ENCODE peak calls at places on chromosomes 3 and 15, in four cellular contexts. One of them, this sample, is unnamed.

GRCh38 chr15:96041982-96042733 is 288.3 kb upstream of the NR2F2 start:
- DNase-seq in GM06990: no peak
- DNase-seq in cardiac fibroblast: no peak
- DNase-seq in A172: no peak
- DNase-seq in this sample: no peak

GRCh38 chr15:85733415-85733814 is 61.3 kb downstream of the KLHL25 start:
- DNase-seq in GM06990: no peak
- DNase-seq in cardiac fibroblast: no peak
- DNase-seq in A172: no peak
- DNase-seq in this sample: no peak

GRCh38 chr3:170426240-170426797 is 7.7 kb downstream of the CLDN11 start:
- DNase-seq in GM06990: no peak
- DNase-seq in cardiac fibroblast: no peak
- DNase-seq in A172: no peak
- DNase-seq in this sample: no peak

GRCh38 chr3:103963599-103963998 is 1403.1 kb upstream of the ALCAM start:
- DNase-seq in GM06990: no peak
- DNase-seq in cardiac fibroblast: no peak
- DNase-seq in A172: no peak
- DNase-seq in this sample: no peak

GRCh38 chr3:197883541-197883940 is 66.4 kb upstream of the RPL35A start:
- DNase-seq in GM06990: no peak
- DNase-seq in cardiac fibroblast: no peak
- DNase-seq in A172: no peak
- DNase-seq in this sample: no peak

GRCh38 chr3:126419151-126419703 is 24.5 kb downstream of the CFAP100 start:
- DNase-seq in GM06990: no peak
- DNase-seq in cardiac fibroblast: no peak
- DNase-seq in A172: no peak
- DNase-seq in this sample: no peak

GRCh38 chr3:168996622-168997021 is 666.9 kb downstream of the MECOM start:
- DNase-seq in GM06990: no peak
- DNase-seq in cardiac fibroblast: peak; percentile 11
- DNase-seq in A172: no peak
- DNase-seq in this sample: no peak

GRCh38 chr15:46408312-46408711 is 773.5 kb downstream of the SQOR start:
- DNase-seq in GM06990: no peak
- DNase-seq in cardiac fibroblast: no peak
- DNase-seq in A172: no peak
- DNase-seq in this sample: no peak

GRCh38 chr15:76973906-76974305 is 21.0 kb upstream of the PSTPIP1 start:
- DNase-seq in GM06990: no peak
- DNase-seq in cardiac fibroblast: no peak
- DNase-seq in A172: no peak
- DNase-seq in this sample: no peak

GRCh38 chr3:66276705-66277274 is 56.0 kb downstream of the SLC25A26 start:
- DNase-seq in GM06990: no peak
- DNase-seq in cardiac fibroblast: peak; percentile 88
- DNase-seq in A172: peak; percentile 52
- DNase-seq in this sample: peak; percentile 55

GRCh38 chr3:45163481-45163880 is 17.3 kb upstream of the CDCP1 start:
- DNase-seq in GM06990: peak; percentile 10
- DNase-seq in cardiac fibroblast: no peak
- DNase-seq in A172: no peak
- DNase-seq in this sample: no peak

GRCh38 chr3:126435456-126436315 is 40.0 kb downstream of the ZXDC start:
- DNase-seq in GM06990: no peak
- DNase-seq in cardiac fibroblast: no peak
- DNase-seq in A172: no peak
- DNase-seq in this sample: no peak

GRCh38 chr3:16066975-16067374 is 107.5 kb upstream of the GALNT15 start:
- DNase-seq in GM06990: no peak
- DNase-seq in cardiac fibroblast: peak; percentile 88
- DNase-seq in A172: peak; percentile 46
- DNase-seq in this sample: peak; percentile 39

GRCh38 chr3:32261545-32261944 is 23.1 kb downstream of the CMTM8 start:
- DNase-seq in GM06990: no peak
- DNase-seq in cardiac fibroblast: no peak
- DNase-seq in A172: no peak
- DNase-seq in this sample: no peak

GRCh38 chr3:36124118-36124796 is 256.0 kb upstream of the STAC start:
- DNase-seq in GM06990: no peak
- DNase-seq in cardiac fibroblast: peak; percentile 78
- DNase-seq in A172: peak; percentile 66
- DNase-seq in this sample: peak; percentile 64

GRCh38 chr3:134373278-134373941 is 837 bp downstream of the AMOTL2 start:
- DNase-seq in GM06990: no peak
- DNase-seq in cardiac fibroblast: peak; percentile 96
- DNase-seq in A172: peak; percentile 85
- DNase-seq in this sample: peak; percentile 88

GRCh38 chr15:66071160-66071559 is 182.4 kb downstream of the MEGF11 start:
- DNase-seq in GM06990: no peak
- DNase-seq in cardiac fibroblast: no peak
- DNase-seq in A172: no peak
- DNase-seq in this sample: no peak

GRCh38 chr3:24196526-24196925 is 251.4 kb downstream of the NR1D2 start:
- DNase-seq in GM06990: no peak
- DNase-seq in cardiac fibroblast: peak; percentile 12
- DNase-seq in A172: peak; percentile 38
- DNase-seq in this sample: peak; percentile 67

GRCh38 chr3:41304603-41305002 is 105.3 kb downstream of the CTNNB1 start:
- DNase-seq in GM06990: no peak
- DNase-seq in cardiac fibroblast: peak; percentile 44
- DNase-seq in A172: peak; percentile 13
- DNase-seq in this sample: peak; percentile 16

GRCh38 chr3:159733194-159733860 is 255.3 kb upstream of the IL12A start:
- DNase-seq in GM06990: no peak
- DNase-seq in cardiac fibroblast: peak; percentile 80
- DNase-seq in A172: peak; percentile 89
- DNase-seq in this sample: peak; percentile 81

GRCh38 chr15:31324739-31325431 is 1.8 kb upstream of the KLF13 start:
- DNase-seq in GM06990: no peak
- DNase-seq in cardiac fibroblast: no peak
- DNase-seq in A172: no peak
- DNase-seq in this sample: no peak

GRCh38 chr15:90959028-90959595 is 4.4 kb downstream of the RCCD1 start:
- DNase-seq in GM06990: no peak
- DNase-seq in cardiac fibroblast: no peak
- DNase-seq in A172: no peak
- DNase-seq in this sample: no peak

GRCh38 chr15:70199601-70200000 is 101.9 kb upstream of the TLE3 start:
- DNase-seq in GM06990: no peak
- DNase-seq in cardiac fibroblast: no peak
- DNase-seq in A172: no peak
- DNase-seq in this sample: peak; percentile 23

GRCh38 chr3:6861331-6861988 is 545 bp downstream of the GRM7 start:
- DNase-seq in GM06990: no peak
- DNase-seq in cardiac fibroblast: no peak
- DNase-seq in A172: no peak
- DNase-seq in this sample: no peak

GRCh38 chr15:85354432-85354831 is 26.0 kb upstream of the AKAP13 start:
- DNase-seq in GM06990: no peak
- DNase-seq in cardiac fibroblast: peak; percentile 26
- DNase-seq in A172: peak; percentile 93
- DNase-seq in this sample: peak; percentile 53

GRCh38 chr15:94494732-94495131 is 263.4 kb downstream of the MCTP2 start:
- DNase-seq in GM06990: no peak
- DNase-seq in cardiac fibroblast: no peak
- DNase-seq in A172: no peak
- DNase-seq in this sample: no peak

GRCh38 chr3:39279745-39280517 is at the start of gene CX3CR1:
- DNase-seq in GM06990: no peak
- DNase-seq in cardiac fibroblast: no peak
- DNase-seq in A172: no peak
- DNase-seq in this sample: no peak

GRCh38 chr3:152969557-152970300 is 134.8 kb downstream of the P2RY1 start:
- DNase-seq in GM06990: no peak
- DNase-seq in cardiac fibroblast: peak; percentile 82
- DNase-seq in A172: peak; percentile 58
- DNase-seq in this sample: peak; percentile 59